ENCODE peak calls at places on chromosomes 2 and 18, in ten cellular contexts. V, B, J, L, P, Z, X, T, O and Q are unnamed samples.

GRCh38 chr2:220228310-220229006 is 601.0 kb downstream of the SLC4A3 start:
- DNase-seq in V (no peak), B (no peak), J (no peak), L (no peak), P (no peak), Z (no peak), X (no peak), T (no peak), O (no peak), Q (no peak)

GRCh38 chr18:58391113-58391892 is 237.6 kb downstream of the ALPK2 start:
- DNase-seq in V (no peak), B (no peak), J (no peak), L (no peak), P (no peak), Z (no peak), X (no peak), T (no peak), O (no peak), Q (peak; percentile 77)

GRCh38 chr2:201261471-201261870 is 1.1 kb downstream of the CASP8 start:
- DNase-seq in V (peak; percentile 76), B (no peak), J (no peak), L (no peak), P (no peak), Z (no peak), X (no peak), T (no peak), O (no peak), Q (no peak)

GRCh38 chr2:215465246-215465645 is 29.4 kb upstream of the FN1 start:
- DNase-seq in V (no peak), B (no peak), J (no peak), L (no peak), P (no peak), Z (no peak), X (no peak), T (no peak), O (no peak), Q (no peak)

GRCh38 chr2:169010633-169011460 is 20.3 kb downstream of the ABCB11 start:
- DNase-seq in V (no peak), B (no peak), J (no peak), L (no peak), P (no peak), Z (no peak), X (no peak), T (no peak), O (no peak), Q (no peak)

GRCh38 chr2:158199928-158200650 is 98.4 kb downstream of the UPP2 start:
- DNase-seq in V (no peak), B (no peak), J (no peak), L (no peak), P (no peak), Z (no peak), X (no peak), T (no peak), O (no peak), Q (no peak)

GRCh38 chr2:203584784-203585183 is 49.7 kb upstream of the RAPH1 start:
- DNase-seq in V (no peak), B (no peak), J (peak; percentile 16), L (no peak), P (no peak), Z (no peak), X (no peak), T (no peak), O (no peak), Q (no peak)

GRCh38 chr2:33859791-33860461 is 260.8 kb upstream of the FAM98A start:
- DNase-seq in V (no peak), B (no peak), J (no peak), L (no peak), P (no peak), Z (no peak), X (no peak), T (no peak), O (no peak), Q (no peak)

GRCh38 chr2:241636983-241637232 is at the start of gene THAP4:
- DNase-seq in V (no peak), B (no peak), J (no peak), L (no peak), P (peak; percentile 77), Z (no peak), X (no peak), T (peak; percentile 83), O (no peak), Q (no peak)

GRCh38 chr2:128502638-128503246 is 184.1 kb upstream of the HS6ST1 start:
- DNase-seq in V (no peak), B (peak; percentile 7), J (no peak), L (no peak), P (no peak), Z (no peak), X (no peak), T (no peak), O (no peak), Q (no peak)

GRCh38 chr18:22900558-22901183 is 32.5 kb upstream of the RBBP8 start:
- DNase-seq in V (no peak), B (no peak), J (no peak), L (no peak), P (no peak), Z (peak; percentile 35), X (no peak), T (no peak), O (no peak), Q (no peak)

GRCh38 chr18:49778826-49779465 is 34.4 kb downstream of the ACAA2 start:
- DNase-seq in V (no peak), B (no peak), J (no peak), L (no peak), P (no peak), Z (no peak), X (no peak), T (no peak), O (no peak), Q (no peak)

GRCh38 chr2:151525872-151526271 is 116.2 kb downstream of the RIF1 start:
- DNase-seq in V (no peak), B (no peak), J (no peak), L (no peak), P (no peak), Z (no peak), X (no peak), T (no peak), O (no peak), Q (no peak)